ENCODE peak calls at places on chromosome 11, in eight cellular contexts. D, U, W, A, I, Q, R and M are unnamed samples.

GRCh38 chr11:106473089-106473722 is 395.7 kb downstream of the AASDHPPT start:
- DNase-seq in W (peak), U (no peak), Q (no peak), A (no peak), I (no peak), R (no peak), D (no peak), M (no peak)

GRCh38 chr11:63937713-63938480 is 905 bp upstream of the NAA40 start:
- DNase-seq in W (no peak), R (no peak), I (no peak), U (no peak), Q (no peak), A (no peak), D (no peak), M (no peak)

GRCh38 chr11:346529-346928 is 22.8 kb upstream of the B4GALNT4 start:
- DNase-seq in D (no peak), A (no peak), I (no peak), U (no peak), Q (peak), W (no peak), R (no peak), M (no peak)

GRCh38 chr11:10792385-10793068 is 16.2 kb downstream of the EIF4G2 start:
- DNase-seq in U (peak), W (peak), I (peak), D (peak), Q (peak), R (peak), A (peak), M (peak)

GRCh38 chr11:134536219-134536618 is 124.2 kb upstream of the B3GAT1 start:
- DNase-seq in I (no peak), Q (no peak), U (no peak), W (no peak), D (no peak), A (no peak), R (no peak), M (no peak)

GRCh38 chr11:12090061-12090572 is 20.3 kb upstream of the MICAL2 start:
- DNase-seq in D (no peak), I (peak), A (peak), Q (no peak), R (no peak), U (no peak), W (peak), M (peak)

GRCh38 chr11:69403556-69404215 is 77.8 kb upstream of the LINC01488 start:
- DNase-seq in U (no peak), A (peak), W (peak), Q (no peak), D (no peak), I (no peak), R (no peak), M (no peak)

GRCh38 chr11:2990617-2991476 is 1.3 kb downstream of the NAP1L4 start:
- DNase-seq in U (no peak), W (peak), R (peak), Q (no peak), A (peak), I (peak), D (no peak), M (no peak)

GRCh38 chr11:119806064-119806915 is 77.3 kb upstream of the NECTIN1 start:
- DNase-seq in U (peak), R (peak), Q (peak), A (no peak), I (no peak), D (no peak), W (no peak), M (no peak)

GRCh38 chr11:13289081-13289480 is 11.5 kb downstream of the BMAL1 start:
- DNase-seq in D (no peak), R (no peak), Q (no peak), A (peak), U (no peak), W (peak), I (no peak), M (no peak)

GRCh38 chr11:66842501-66842895 is 743 bp upstream of the RCE1 start:
- DNase-seq in A (no peak), Q (no peak), R (no peak), U (no peak), D (no peak), W (no peak), I (no peak), M (no peak)

GRCh38 chr11:65560555-65561418 is 2.6 kb upstream of the LTBP3 start:
- DNase-seq in R (peak), I (no peak), U (peak), A (peak), W (peak), D (peak), Q (peak), M (no peak)

GRCh38 chr11:116773203-116774112 is 671 bp upstream of the BUD13 start:
- DNase-seq in U (no peak), I (no peak), D (no peak), Q (no peak), R (no peak), W (peak), A (no peak), M (peak)

GRCh38 chr11:68889948-68890446 is 13.6 kb downstream of the MRPL21 start:
- DNase-seq in Q (peak), W (peak), U (peak), R (no peak), I (peak), D (no peak), A (no peak), M (no peak)

GRCh38 chr11:86269645-86270044 is 25.1 kb downstream of the EED start:
- DNase-seq in R (no peak), Q (no peak), U (no peak), D (no peak), W (no peak), I (no peak), A (no peak), M (no peak)

GRCh38 chr11:72333657-72334056 is 89.7 kb upstream of the PHOX2A start:
- DNase-seq in W (no peak), U (no peak), D (peak), A (no peak), Q (no peak), R (peak), I (peak), M (no peak)

GRCh38 chr11:62202910-62203309 is 5.6 kb upstream of the SCGB2A1 start:
- DNase-seq in Q (no peak), I (no peak), R (no peak), A (no peak), W (no peak), U (no peak), D (no peak), M (no peak)

GRCh38 chr11:61747389-61748285 is 4.8 kb upstream of the MYRF start:
- DNase-seq in Q (no peak), U (peak), A (peak), I (peak), R (peak), W (peak), D (peak), M (peak)

GRCh38 chr11:15770798-15771414 is 585.4 kb downstream of the SOX6 start:
- DNase-seq in Q (no peak), D (no peak), I (peak), R (peak), A (no peak), W (peak), U (no peak), M (peak)

GRCh38 chr11:18692941-18693760 is 5.4 kb upstream of the TMEM86A start:
- DNase-seq in I (no peak), R (no peak), D (no peak), U (no peak), W (no peak), A (no peak), Q (no peak), M (no peak)

GRCh38 chr11:17927643-17928343 is 85.1 kb downstream of the SERGEF start:
- DNase-seq in A (no peak), W (no peak), D (no peak), U (no peak), I (no peak), Q (no peak), R (peak), M (no peak)

GRCh38 chr11:77129069-77129840 is 1.2 kb downstream of the MYO7A start:
- DNase-seq in Q (no peak), R (no peak), I (no peak), W (no peak), D (no peak), A (no peak), U (no peak), M (no peak)

GRCh38 chr11:47961383-47961782 is 19.0 kb upstream of the PTPRJ start:
- DNase-seq in R (no peak), I (no peak), D (no peak), Q (no peak), U (no peak), W (peak), A (peak), M (no peak)

GRCh38 chr11:12526789-12527188 is 147.4 kb upstream of the TEAD1 start:
- DNase-seq in Q (no peak), W (peak), U (no peak), R (no peak), I (no peak), D (no peak), A (peak), M (no peak)

GRCh38 chr11:118171274-118172062 is 5.0 kb downstream of the SCN2B start:
- DNase-seq in U (peak), W (peak), Q (peak), R (peak), I (peak), A (peak), D (peak), M (peak)

GRCh38 chr11:2517016-2517385 is 72.2 kb downstream of the KCNQ1 start:
- DNase-seq in I (no peak), U (peak), W (no peak), A (no peak), D (no peak), R (no peak), Q (peak), M (no peak)

GRCh38 chr11:94768602-94769511 is 701 bp downstream of the AMOTL1 start:
- DNase-seq in R (peak), D (peak), U (peak), I (no peak), Q (no peak), A (no peak), W (peak), M (peak)

GRCh38 chr11:57668467-57668890 is 565 bp downstream of the ZDHHC5 start:
- DNase-seq in D (no peak), U (no peak), R (peak), W (peak), Q (no peak), I (peak), A (no peak), M (peak)

GRCh38 chr11:61384271-61385242 is 7.8 kb upstream of the TMEM216 start:
- DNase-seq in D (no peak), A (no peak), U (no peak), W (peak), Q (no peak), R (peak), I (no peak), M (peak)

GRCh38 chr11:103109818-103110388 is 677 bp downstream of the DYNC2H1 start:
- DNase-seq in U (no peak), W (peak), Q (no peak), R (no peak), I (no peak), D (no peak), A (no peak), M (peak)

GRCh38 chr11:114685097-114685496 is 6.8 kb downstream of the NXPE2 start:
- DNase-seq in D (no peak), Q (no peak), R (no peak), I (no peak), U (no peak), A (no peak), W (no peak), M (no peak)

GRCh38 chr11:61961570-61962212 is 5.7 kb downstream of the FTH1 start:
- DNase-seq in D (peak), U (peak), W (peak), R (peak), A (peak), I (no peak), Q (no peak), M (no peak)

GRCh38 chr11:78647986-78648875 is 73.6 kb upstream of the NARS2 start:
- DNase-seq in R (no peak), I (no peak), W (no peak), A (no peak), D (no peak), Q (no peak), U (no peak), M (no peak)

GRCh38 chr11:34650528-34650927 is 29.6 kb downstream of the EHF start:
- DNase-seq in D (no peak), R (no peak), W (no peak), A (no peak), Q (no peak), U (no peak), I (no peak), M (peak)

GRCh38 chr11:117629146-117629545 is 167.9 kb downstream of the DSCAML1 start:
- DNase-seq in D (no peak), A (no peak), W (no peak), I (no peak), U (no peak), Q (no peak), R (no peak), M (no peak)

GRCh38 chr11:35632301-35632700 is 14.0 kb downstream of the FJX1 start:
- DNase-seq in W (peak), U (no peak), D (no peak), R (no peak), Q (no peak), A (peak), I (no peak), M (no peak)

GRCh38 chr11:134098566-134099184 is 29.8 kb downstream of the JAM3 start:
- DNase-seq in D (no peak), W (no peak), A (no peak), I (no peak), U (no peak), R (peak), Q (no peak), M (no peak)